ENCODE peak calls at places on chromosomes 5 and 9, in six cellular contexts. C is uterus, B is endothelial cell of umbilical vein, Z is A549, G is IMR-90, J is suprapubic skin. Y is an unnamed sample.

GRCh38 chr9:82367016-82367415 is 378.4 kb downstream of the SPATA31D1 start:
- DNase-seq in C (no peak), B (no peak), Z (no peak), G (no peak), J (no peak), Y (no peak)

GRCh38 chr5:115170128-115170923 is 618 bp upstream of the TRIM36 start:
- DNase-seq in C (no peak), B (peak), Z (no peak), G (peak), J (no peak), Y (peak)

GRCh38 chr9:91825866-91826265 is 124.2 kb downstream of the ROR2 start:
- DNase-seq in C (no peak), B (no peak), Z (no peak), G (no peak), J (no peak), Y (no peak)

GRCh38 chr9:127077658-127077975 is 44.8 kb downstream of the ANGPTL2 start:
- DNase-seq in C (no peak), B (peak), Z (no peak), G (no peak), J (no peak), Y (no peak)

GRCh38 chr9:83932001-83932400 is 10.8 kb upstream of the KIF27 start:
- DNase-seq in C (no peak), B (no peak), Z (no peak), G (no peak), J (no peak), Y (no peak)

GRCh38 chr5:96425436-96425835 is 7.6 kb downstream of the PCSK1 start:
- DNase-seq in C (no peak), B (no peak), Z (no peak), G (no peak), J (no peak), Y (no peak)

GRCh38 chr9:8437878-8438277 is 638.3 kb upstream of the DMAC1 start:
- DNase-seq in C (no peak), B (no peak), Z (no peak), G (no peak), J (no peak), Y (no peak)

GRCh38 chr9:122364783-122365150 is 6.1 kb upstream of the PTGS1 start:
- DNase-seq in C (no peak), B (no peak), Z (no peak), G (peak), J (no peak), Y (no peak)

GRCh38 chr5:148540636-148541035 is 113.7 kb downstream of the HTR4 start:
- DNase-seq in C (no peak), B (no peak), Z (no peak), G (no peak), J (no peak), Y (no peak)

GRCh38 chr5:75368391-75368790 is 31.4 kb downstream of the HMGCR start:
- DNase-seq in C (no peak), B (peak), Z (no peak), G (peak), J (no peak), Y (no peak)

GRCh38 chr9:134396258-134396742 is 70.0 kb downstream of the RXRA start:
- DNase-seq in C (no peak), B (no peak), Z (no peak), G (no peak), J (no peak), Y (no peak)

GRCh38 chr9:71680189-71680983 is 87.9 kb downstream of the CEMIP2 start:
- DNase-seq in C (no peak), B (peak), Z (peak), G (peak), J (no peak), Y (no peak)

GRCh38 chr9:4293293-4293931 is 6.5 kb downstream of the GLIS3 start:
- DNase-seq in C (no peak), B (peak), Z (peak), G (peak), J (peak), Y (no peak)

GRCh38 chr5:119355636-119356383 is at the start of gene TNFAIP8:
- DNase-seq in C (peak), B (peak), Z (no peak), G (peak), J (peak), Y (peak)

GRCh38 chr5:173736923-173737412 is 120.5 kb upstream of the BOD1 start:
- DNase-seq in C (no peak), B (no peak), Z (no peak), G (no peak), J (no peak), Y (peak)

GRCh38 chr5:6719896-6720560 is 6.8 kb downstream of the TENT4A start:
- DNase-seq in C (no peak), B (no peak), Z (no peak), G (peak), J (no peak), Y (peak)

DNA sequence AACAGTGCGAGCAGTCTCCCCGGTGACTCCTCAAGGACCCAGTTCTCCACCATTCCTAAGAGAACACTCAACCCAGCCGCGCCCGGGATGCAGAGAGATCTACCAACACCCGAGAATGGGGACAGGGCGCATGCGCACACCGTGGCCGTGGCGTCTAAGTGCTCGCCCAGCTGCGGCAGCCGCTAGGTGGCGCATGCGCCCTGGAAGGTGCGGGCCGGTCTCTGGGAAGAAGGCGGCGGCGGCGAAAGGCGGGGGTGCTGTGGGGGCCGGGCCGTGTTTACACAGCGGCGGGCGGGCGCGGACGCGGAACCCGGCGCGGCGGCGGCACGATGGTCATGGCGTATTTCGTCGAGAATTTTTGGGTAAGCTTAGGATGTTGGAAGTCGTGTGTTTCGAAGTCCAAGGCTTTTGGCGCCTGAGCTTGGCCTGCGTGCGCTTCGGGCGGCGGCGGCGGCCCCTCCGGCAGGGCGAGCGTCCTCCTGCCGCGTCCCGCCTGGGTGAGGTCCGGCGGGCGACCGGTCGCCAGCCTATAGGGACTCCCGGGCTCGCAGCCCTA is at the start of gene FCHO2:
- DNase-seq in C (peak), B (peak), Z (peak), G (peak), J (peak), Y (peak)
- TF ChIP-seq POLR2A in C (peak), B (peak), Z (peak), G (peak), J (peak), Y (peak)

GRCh38 chr5:160500776-160501175 is 79.1 kb downstream of the PTTG1 start:
- DNase-seq in C (no peak), B (no peak), Z (no peak), G (no peak), J (no peak), Y (no peak)

GRCh38 chr5:160507181-160507811 is 85.6 kb downstream of the PTTG1 start:
- DNase-seq in C (no peak), B (no peak), Z (no peak), G (peak), J (no peak), Y (no peak)

GRCh38 chr5:160508780-160509361 is 87.2 kb downstream of the PTTG1 start:
- DNase-seq in C (peak), B (peak), Z (peak), G (peak), J (no peak), Y (peak)

GRCh38 chr5:160506006-160507004 is 84.7 kb downstream of the PTTG1 start:
- DNase-seq in C (no peak), B (no peak), Z (no peak), G (peak), J (peak), Y (no peak)

DNA sequence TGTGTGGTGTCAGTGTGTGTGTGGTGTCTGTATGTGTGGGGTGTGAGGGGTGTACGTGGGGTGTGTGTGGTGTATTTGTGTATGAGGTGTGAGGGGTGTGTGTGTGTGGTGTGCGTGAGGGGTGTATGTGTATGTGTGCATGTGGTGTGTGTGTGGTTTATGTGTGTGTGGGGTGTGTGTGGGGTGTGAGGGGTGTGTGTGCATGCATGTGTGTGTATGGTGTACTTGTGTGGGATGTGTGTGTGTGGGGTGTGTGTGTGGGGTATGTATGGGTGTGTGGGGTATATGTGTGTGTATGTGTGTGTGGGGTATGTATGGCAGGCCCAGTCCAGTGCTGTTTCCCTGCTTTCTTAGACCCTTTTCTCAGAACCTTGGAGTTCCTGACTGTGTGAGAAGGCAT is 83.3 kb downstream of the PTTG1 start:
- DNase-seq in C (no peak), B (no peak), Z (no peak), G (no peak), J (no peak), Y (no peak)
- TF ChIP-seq POLR2A in C (no peak), B (no peak), Z (no peak), G (no peak), J (no peak), Y (no peak)

GRCh38 chr5:109688647-109688998 is 1.1 kb upstream of the MAN2A1 start:
- DNase-seq in C (no peak), B (no peak), Z (no peak), G (peak), J (no peak), Y (peak)

GRCh38 chr5:109690456-109691247 is 925 bp downstream of the MAN2A1 start:
- DNase-seq in C (peak), B (peak), Z (peak), G (peak), J (peak), Y (peak)

GRCh38 chr5:109689740-109690455 is at the start of gene MAN2A1:
- DNase-seq in C (peak), B (peak), Z (peak), G (peak), J (peak), Y (peak)

GRCh38 chr5:109691248-109691574 is 1.5 kb downstream of the MAN2A1 start:
- DNase-seq in C (no peak), B (no peak), Z (no peak), G (no peak), J (no peak), Y (no peak)

DNA sequence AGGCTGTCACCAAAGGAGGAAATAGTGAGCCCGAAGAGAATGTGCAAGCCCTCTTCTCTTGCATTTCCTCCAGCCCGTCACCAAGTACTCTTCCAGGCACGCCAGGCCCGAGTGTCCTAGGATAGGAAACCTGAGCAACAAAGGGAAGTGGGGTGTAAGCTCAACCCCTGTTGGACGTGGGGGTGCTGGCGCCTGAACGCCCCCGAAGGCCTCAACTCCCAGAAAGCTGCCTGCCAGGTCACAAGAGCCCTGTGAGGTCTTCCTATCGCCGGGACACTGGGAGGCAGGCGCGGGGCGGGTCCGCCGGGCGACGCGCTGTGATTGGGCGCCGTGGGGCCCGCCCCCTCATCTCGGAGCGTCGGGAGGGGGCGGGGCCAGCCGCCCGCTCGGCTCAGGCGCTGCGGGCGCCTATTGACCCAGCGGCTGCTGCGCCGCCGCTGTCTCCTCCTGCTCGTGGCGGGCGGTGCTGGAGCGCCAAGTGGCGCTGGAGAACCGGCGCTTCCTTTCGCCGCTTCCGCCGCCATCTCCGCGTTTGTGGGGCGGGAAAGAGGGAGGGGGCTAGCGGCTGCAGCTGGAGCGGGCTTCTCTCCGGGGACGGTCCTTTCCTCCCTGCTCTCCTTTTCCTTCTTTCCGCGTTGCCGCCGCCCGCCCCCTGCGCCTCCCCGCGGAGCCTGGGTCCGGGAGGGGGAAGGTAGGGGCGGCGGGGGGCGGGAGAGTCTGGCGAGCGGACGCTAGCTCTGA is 558 bp upstream of the MAN2A1 start:
- DNase-seq in C (peak), B (peak), Z (peak), G (peak), J (peak), Y (peak)
- TF ChIP-seq POLR2A in C (peak), B (peak), Z (peak), G (peak), J (no peak), Y (peak)

GRCh38 chr9:23375511-23375910 is 450.5 kb downstream of the ELAVL2 start:
- DNase-seq in C (no peak), B (no peak), Z (no peak), G (no peak), J (no peak), Y (no peak)
- TF ChIP-seq POLR2A in C (no peak), B (no peak), Z (no peak), G (no peak), J (no peak), Y (no peak)

GRCh38 chr5:79985288-79985687 is 5.8 kb downstream of the MTX3 start:
- DNase-seq in C (no peak), B (no peak), Z (no peak), G (no peak), J (no peak), Y (no peak)

GRCh38 chr5:79990205-79990597 is 861 bp downstream of the MTX3 start:
- DNase-seq in C (no peak), B (no peak), Z (no peak), G (peak), J (no peak), Y (no peak)

GRCh38 chr5:79986260-79986659 is 4.8 kb downstream of the MTX3 start:
- DNase-seq in C (no peak), B (no peak), Z (no peak), G (no peak), J (no peak), Y (no peak)

GRCh38 chr5:79992891-79993290 is 1.8 kb upstream of the MTX3 start:
- DNase-seq in C (no peak), B (no peak), Z (no peak), G (peak), J (no peak), Y (no peak)

GRCh38 chr5:79990598-79991507 is at the start of gene MTX3:
- DNase-seq in C (peak), B (peak), Z (peak), G (peak), J (peak), Y (peak)
- TF ChIP-seq POLR2A in C (peak), B (peak), Z (peak), G (peak), J (no peak), Y (peak)

GRCh38 chr9:19513671-19514275 is 105.0 kb downstream of the ACER2 start:
- DNase-seq in C (no peak), B (no peak), Z (no peak), G (no peak), J (no peak), Y (no peak)
- TF ChIP-seq POLR2A in C (no peak), B (no peak), Z (no peak), G (no peak), J (no peak), Y (no peak)

GRCh38 chr9:37776328-37776727 is 8.5 kb downstream of the EXOSC3 start:
- DNase-seq in C (no peak), B (no peak), Z (no peak), G (peak), J (no peak), Y (no peak)

GRCh38 chr9:37769995-37770394 is 14.9 kb downstream of the EXOSC3 start:
- DNase-seq in C (no peak), B (no peak), Z (no peak), G (no peak), J (no peak), Y (no peak)

GRCh38 chr9:37778534-37778933 is 6.3 kb downstream of the EXOSC3 start:
- DNase-seq in C (no peak), B (no peak), Z (no peak), G (no peak), J (no peak), Y (no peak)

GRCh38 chr9:37775216-37775919 is 9.5 kb downstream of the EXOSC3 start:
- DNase-seq in C (no peak), B (no peak), Z (no peak), G (peak), J (no peak), Y (no peak)
- TF ChIP-seq POLR2A in C (no peak), B (peak), Z (no peak), G (no peak), J (no peak), Y (no peak)

GRCh38 chr9:136403538-136403914 is 3.6 kb upstream of the SNAPC4 start:
- DNase-seq in C (no peak), B (no peak), Z (no peak), G (no peak), J (no peak), Y (peak)
- TF ChIP-seq POLR2A in C (no peak), B (no peak), Z (no peak), G (no peak), J (no peak), Y (no peak)

GRCh38 chr9:128723866-128724743 is at the start of gene ZDHHC12:
- DNase-seq in C (peak), B (peak), Z (peak), G (peak), J (peak), Y (peak)
- TF ChIP-seq POLR2A in C (peak), B (peak), Z (peak), G (peak), J (no peak), Y (peak)

GRCh38 chr5:1222621-1223277 is 2.4 kb upstream of the SLC6A18 start:
- DNase-seq in C (no peak), B (no peak), Z (no peak), G (no peak), J (no peak), Y (no peak)
- TF ChIP-seq POLR2A in C (no peak), B (no peak), Z (no peak), G (no peak), J (no peak), Y (no peak)

Y was measured in erythroblast.